ENCODE peak calls at places on chromosomes 5 and 9, in five cellular contexts. Y, U, F, G and O are unnamed samples.

GRCh38 chr9:134662143-134662876 is 20.7 kb downstream of the COL5A1 start:
- DNase-seq in Y (no peak), U (no peak), F (peak), G (no peak), O (no peak)

GRCh38 chr5:126508962-126509279 is 85.7 kb downstream of the GRAMD2B start:
- DNase-seq in Y (no peak), U (no peak), F (no peak), G (no peak), O (no peak)

GRCh38 chr5:111070272-111071134 is 1.0 kb upstream of the TSLP start:
- DNase-seq in Y (no peak), U (no peak), F (peak), G (no peak), O (no peak)

GRCh38 chr5:102958481-102959011 is 161.4 kb downstream of the GIN1 start:
- DNase-seq in Y (no peak), U (no peak), F (peak), G (no peak), O (no peak)

GRCh38 chr5:16886793-16887345 is 49.2 kb downstream of the MYO10 start:
- DNase-seq in Y (no peak), U (no peak), F (peak), G (no peak), O (no peak)

GRCh38 chr5:81838307-81838906 is 87.5 kb upstream of the SSBP2 start:
- DNase-seq in Y (peak), U (no peak), F (peak), G (no peak), O (no peak)

GRCh38 chr5:153883829-153884228 is 154.9 kb downstream of the FAM114A2 start:
- DNase-seq in Y (no peak), U (no peak), F (no peak), G (no peak), O (no peak)

GRCh38 chr5:154356256-154356655 is 89.5 kb upstream of the SAP30L start:
- DNase-seq in Y (no peak), U (no peak), F (peak), G (no peak), O (no peak)

GRCh38 chr5:71483355-71483754 is 27.9 kb downstream of the BDP1 start:
- DNase-seq in Y (no peak), U (no peak), F (peak), G (no peak), O (no peak)

GRCh38 chr5:56110646-56111403 is 116.1 kb upstream of the IL6ST start:
- DNase-seq in Y (no peak), U (no peak), F (no peak), G (no peak), O (no peak)

GRCh38 chr9:76512826-76513225 is 53.8 kb downstream of the GCNT1 start:
- DNase-seq in Y (no peak), U (no peak), F (peak), G (no peak), O (no peak)

GRCh38 chr9:75134495-75134894 is 46.2 kb downstream of the OSTF1 start:
- DNase-seq in Y (no peak), U (no peak), F (no peak), G (no peak), O (no peak)

GRCh38 chr9:23850242-23851023 is 24.4 kb upstream of the ELAVL2 start:
- DNase-seq in Y (no peak), U (no peak), F (no peak), G (no peak), O (no peak)

GRCh38 chr5:89972901-89973300 is 436.7 kb downstream of the CETN3 start:
- DNase-seq in Y (no peak), U (no peak), F (no peak), G (no peak), O (no peak)

GRCh38 chr5:153905214-153905613 is 133.5 kb downstream of the FAM114A2 start:
- DNase-seq in Y (no peak), U (no peak), F (no peak), G (no peak), O (no peak)

GRCh38 chr5:72355706-72356299 is 35.6 kb downstream of the PTCD2 start:
- DNase-seq in Y (no peak), U (no peak), F (peak), G (no peak), O (peak)

GRCh38 chr9:37650873-37651768 is at the start of gene FRMPD1:
- DNase-seq in Y (peak), U (peak), F (peak), G (peak), O (no peak)

GRCh38 chr5:135441256-135441915 is 5.8 kb downstream of the DCANP1 start:
- DNase-seq in Y (no peak), U (no peak), F (no peak), G (no peak), O (no peak)

GRCh38 chr5:171629221-171630005 is 156.2 kb upstream of the SMIM23 start:
- DNase-seq in Y (no peak), U (no peak), F (no peak), G (no peak), O (no peak)

GRCh38 chr9:135394131-135394530 is 85.5 kb upstream of the PPP1R26 start:
- DNase-seq in Y (no peak), U (no peak), F (no peak), G (no peak), O (no peak)

GRCh38 chr5:95973793-95974325 is 12.2 kb upstream of the ELL2 start:
- DNase-seq in Y (peak), U (peak), F (peak), G (no peak), O (no peak)

GRCh38 chr9:135530146-135530545 is 8.9 kb downstream of the LCN1 start:
- DNase-seq in Y (no peak), U (no peak), F (no peak), G (no peak), O (no peak)

GRCh38 chr9:26949604-26950003 is 2.6 kb upstream of the PLAA start:
- DNase-seq in Y (no peak), U (no peak), F (peak), G (no peak), O (no peak)

GRCh38 chr5:34053133-34053532 is 10.1 kb upstream of the C1QTNF3 start:
- DNase-seq in Y (no peak), U (no peak), F (peak), G (no peak), O (no peak)

GRCh38 chr9:124453586-124454191 is 3.4 kb downstream of the ADGRD2 start:
- DNase-seq in Y (no peak), U (no peak), F (no peak), G (no peak), O (no peak)

GRCh38 chr5:132465095-132465707 is 25.4 kb downstream of the IRF1 start:
- DNase-seq in Y (no peak), U (no peak), F (peak), G (no peak), O (no peak)

GRCh38 chr5:179836225-179837019 is 15.7 kb downstream of the SQSTM1 start:
- DNase-seq in Y (peak), U (peak), F (peak), G (peak), O (no peak)

GRCh38 chr5:39283231-39283818 is 64.0 kb upstream of the FYB1 start:
- DNase-seq in Y (peak), U (peak), F (peak), G (peak), O (peak)

GRCh38 chr5:99866740-99867139 is 668.4 kb upstream of the FAM174A start:
- DNase-seq in Y (no peak), U (no peak), F (no peak), G (no peak), O (no peak)

GRCh38 chr9:2023532-2023931 is 8.4 kb downstream of the SMARCA2 start:
- DNase-seq in Y (no peak), U (no peak), F (no peak), G (no peak), O (no peak)

GRCh38 chr5:83701886-83702285 is 18.8 kb downstream of the HAPLN1 start:
- DNase-seq in Y (no peak), U (no peak), F (no peak), G (no peak), O (no peak)

GRCh38 chr5:156475831-156476551 is 149.0 kb downstream of the SGCD start:
- DNase-seq in Y (no peak), U (no peak), F (peak), G (no peak), O (no peak)

GRCh38 chr5:36414869-36415282 is 113.2 kb upstream of the RANBP3L start:
- DNase-seq in Y (no peak), U (no peak), F (peak), G (no peak), O (no peak)

GRCh38 chr5:145362261-145362660 is 472.9 kb downstream of the PRELID2 start:
- DNase-seq in Y (no peak), U (no peak), F (peak), G (no peak), O (no peak)

GRCh38 chr9:113998529-113999255 is 79.4 kb downstream of the AMBP start:
- DNase-seq in Y (no peak), U (no peak), F (no peak), G (no peak), O (no peak)

GRCh38 chr9:91360551-91361293 is 996 bp downstream of the AUH start:
- DNase-seq in Y (no peak), U (no peak), F (no peak), G (no peak), O (no peak)

GRCh38 chr5:33843579-33843978 is 48.2 kb downstream of the ADAMTS12 start:
- DNase-seq in Y (no peak), U (no peak), F (peak), G (no peak), O (no peak)